ENCODE peak calls at places on chromosomes 3 and 15, in six cellular contexts. L, Q, A, K, M and R are unnamed samples.

GRCh38 chr3:111998661-111999641 is at the start of gene TAGLN3:
- DNase-seq in L (peak), Q (no peak), A (no peak), K (peak), M (no peak), R (peak)

GRCh38 chr3:171566803-171567422 is 106.7 kb upstream of the TNIK start:
- DNase-seq in L (peak), Q (peak), A (peak), K (peak), M (peak), R (peak)

GRCh38 chr3:72816843-72817485 is 31.3 kb downstream of the SHQ1 start:
- DNase-seq in L (no peak), Q (no peak), A (no peak), K (no peak), M (no peak), R (no peak)

GRCh38 chr3:117752984-117753717 is 1043.6 kb downstream of the TUSC7 start:
- DNase-seq in L (no peak), Q (no peak), A (peak), K (peak), M (peak), R (no peak)

GRCh38 chr15:34582461-34583357 is 742 bp downstream of the GOLGA8B start:
- DNase-seq in L (peak), Q (no peak), A (no peak), K (peak), M (peak), R (peak)

GRCh38 chr3:71393093-71393492 is 190.4 kb downstream of the FOXP1 start:
- DNase-seq in L (no peak), Q (no peak), A (no peak), K (no peak), M (no peak), R (peak)

GRCh38 chr15:89766357-89767311 is 9.5 kb upstream of the MESP2 start:
- DNase-seq in L (no peak), Q (no peak), A (no peak), K (no peak), M (no peak), R (no peak)

GRCh38 chr3:4360817-4361216 is 57.6 kb downstream of the SETMAR start:
- DNase-seq in L (no peak), Q (no peak), A (no peak), K (no peak), M (no peak), R (no peak)

GRCh38 chr3:149473314-149473990 is 1.0 kb upstream of the TM4SF4 start:
- DNase-seq in L (no peak), Q (peak), A (peak), K (peak), M (peak), R (no peak)

GRCh38 chr15:77276943-77277342 is 143.0 kb downstream of the PEAK1 start:
- DNase-seq in L (no peak), Q (no peak), A (no peak), K (no peak), M (no peak), R (no peak)

GRCh38 chr3:157066335-157067071 is 93.4 kb downstream of the CCNL1 start:
- DNase-seq in L (no peak), Q (no peak), A (no peak), K (no peak), M (no peak), R (no peak)

GRCh38 chr3:46662771-46663551 is 30.5 kb downstream of the ALS2CL start:
- DNase-seq in L (no peak), Q (no peak), A (no peak), K (peak), M (peak), R (no peak)

GRCh38 chr3:37816271-37816670 is 45.4 kb upstream of the CTDSPL start:
- DNase-seq in L (no peak), Q (no peak), A (peak), K (peak), M (peak), R (no peak)

GRCh38 chr3:140424211-140424610 is 253.7 kb upstream of the TRIM42 start:
- DNase-seq in L (no peak), Q (no peak), A (no peak), K (no peak), M (no peak), R (no peak)

GRCh38 chr15:91099616-91100560 is at the start of gene SV2B:
- DNase-seq in L (peak), Q (no peak), A (no peak), K (peak), M (peak), R (peak)

GRCh38 chr15:63528138-63528659 is 23.8 kb downstream of the USP3 start:
- DNase-seq in L (no peak), Q (no peak), A (no peak), K (no peak), M (no peak), R (no peak)

GRCh38 chr15:86634146-86634545 is 554.5 kb downstream of the AGBL1 start:
- DNase-seq in L (no peak), Q (no peak), A (no peak), K (no peak), M (no peak), R (no peak)

GRCh38 chr3:61954097-61954528 is 392.7 kb downstream of the PTPRG start:
- DNase-seq in L (no peak), Q (no peak), A (peak), K (peak), M (peak), R (no peak)

GRCh38 chr3:149949181-149949580 is 21.5 kb downstream of the PFN2 start:
- DNase-seq in L (no peak), Q (no peak), A (no peak), K (no peak), M (no peak), R (no peak)

GRCh38 chr3:159234306-159234705 is 432.5 kb downstream of the MFSD1 start:
- DNase-seq in L (no peak), Q (no peak), A (peak), K (peak), M (peak), R (no peak)

GRCh38 chr15:57761562-57761961 is 55.0 kb downstream of the POLR2M start:
- DNase-seq in L (no peak), Q (no peak), A (peak), K (no peak), M (no peak), R (no peak)

GRCh38 chr3:6222069-6222468 is 638.8 kb upstream of the GRM7 start:
- DNase-seq in L (no peak), Q (no peak), A (no peak), K (no peak), M (no peak), R (no peak)

GRCh38 chr15:82874267-82874666 is 64.8 kb downstream of the WHAMM start:
- DNase-seq in L (no peak), Q (no peak), A (no peak), K (no peak), M (no peak), R (no peak)

GRCh38 chr3:124121379-124122336 is 129.7 kb upstream of the ROPN1 start:
- DNase-seq in L (no peak), Q (no peak), A (no peak), K (no peak), M (no peak), R (no peak)

GRCh38 chr3:66279168-66279567 is 58.4 kb downstream of the SLC25A26 start:
- DNase-seq in L (no peak), Q (no peak), A (no peak), K (no peak), M (no peak), R (no peak)

GRCh38 chr15:92468987-92469386 is 75.3 kb downstream of the ST8SIA2 start:
- DNase-seq in L (no peak), Q (no peak), A (no peak), K (no peak), M (no peak), R (no peak)

GRCh38 chr15:55186331-55186730 is 10.4 kb downstream of the RSL24D1 start:
- DNase-seq in L (no peak), Q (no peak), A (no peak), K (no peak), M (no peak), R (no peak)

GRCh38 chr3:134485620-134486576 is at the start of the genes ANAPC13 and CEP63:
- DNase-seq in L (peak), Q (peak), A (peak), K (peak), M (peak), R (peak)

GRCh38 chr3:59542276-59542675 is 492.5 kb upstream of the CFAP20DC start:
- DNase-seq in L (no peak), Q (no peak), A (no peak), K (no peak), M (no peak), R (no peak)

GRCh38 chr15:36961956-36962355 is 138.4 kb downstream of the MEIS2 start:
- DNase-seq in L (no peak), Q (no peak), A (no peak), K (peak), M (no peak), R (no peak)

GRCh38 chr3:49703443-49703927 is 14.1 kb downstream of the RNF123 start:
- DNase-seq in L (peak), Q (peak), A (peak), K (peak), M (peak), R (peak)

GRCh38 chr3:112604536-112604935 is 36.4 kb downstream of the CCDC80 start:
- DNase-seq in L (no peak), Q (no peak), A (peak), K (peak), M (peak), R (no peak)

GRCh38 chr15:90591524-90591923 is 61.8 kb downstream of the CRTC3 start:
- DNase-seq in L (no peak), Q (no peak), A (no peak), K (no peak), M (no peak), R (no peak)

GRCh38 chr3:122577409-122578028 is at the start of gene PARP15:
- DNase-seq in L (no peak), Q (no peak), A (no peak), K (no peak), M (no peak), R (peak)

GRCh38 chr3:13349823-13350222 is 70.3 kb downstream of the NUP210 start:
- DNase-seq in L (no peak), Q (no peak), A (no peak), K (no peak), M (no peak), R (no peak)

GRCh38 chr3:46675843-46676567 is 17.5 kb downstream of the ALS2CL start:
- DNase-seq in L (no peak), Q (no peak), A (peak), K (no peak), M (no peak), R (no peak)

GRCh38 chr3:190319660-190320059 is 2.6 kb downstream of the CLDN1 start:
- DNase-seq in L (no peak), Q (no peak), A (no peak), K (peak), M (no peak), R (no peak)

GRCh38 chr3:17742837-17743659 is 617 bp upstream of the TBC1D5 start:
- DNase-seq in L (no peak), Q (peak), A (no peak), K (no peak), M (no peak), R (no peak)

GRCh38 chr3:17258823-17259436 is 374.2 kb downstream of the PLCL2 start:
- DNase-seq in L (peak), Q (peak), A (peak), K (peak), M (peak), R (peak)

DNA sequence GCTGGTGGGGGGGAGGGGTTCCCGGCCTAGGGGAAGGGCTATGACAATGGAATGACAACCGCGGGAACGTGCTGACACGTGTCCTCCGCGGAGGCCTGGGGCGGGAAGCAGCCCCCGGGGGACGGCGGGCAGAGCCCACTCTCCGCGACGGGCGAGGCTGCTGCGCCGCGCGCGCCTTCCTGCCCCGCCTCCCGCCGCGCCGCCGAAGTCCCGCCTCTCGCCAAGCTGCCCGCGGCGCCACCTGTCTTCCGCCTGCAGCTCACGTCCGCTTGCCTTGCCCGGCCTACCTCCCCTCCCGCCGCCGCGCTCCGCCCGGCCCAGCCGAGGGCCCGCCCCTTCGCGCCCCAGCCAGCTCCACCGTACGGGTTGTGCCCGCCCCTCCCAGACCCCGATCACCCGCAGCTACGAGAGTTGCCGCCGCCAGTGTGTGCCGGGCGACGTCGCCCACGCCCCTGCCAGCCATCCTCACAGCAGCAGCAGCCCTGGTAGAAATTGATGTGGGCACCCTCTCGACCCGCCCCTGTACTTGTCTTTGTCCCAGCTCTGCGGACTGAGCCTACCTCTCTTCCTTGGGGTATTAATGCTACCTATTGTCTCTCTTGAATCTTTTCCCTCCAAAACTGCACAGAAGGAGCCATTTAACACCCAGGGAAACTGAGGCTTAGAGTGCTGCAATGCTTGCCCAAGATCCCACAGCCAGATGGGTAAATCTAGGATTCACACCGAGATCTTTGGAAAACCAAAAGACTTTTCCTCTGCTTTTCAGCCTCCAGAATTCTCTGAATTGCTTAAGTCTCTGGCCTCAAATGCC is at the start of gene PARP16:
- DNase-seq in L (peak), Q (no peak), A (peak), K (peak), M (peak), R (peak)
- TF ChIP-seq CTCF in L (no peak), Q (peak), A (peak), K (peak), M (no peak), R (peak)

DNA sequence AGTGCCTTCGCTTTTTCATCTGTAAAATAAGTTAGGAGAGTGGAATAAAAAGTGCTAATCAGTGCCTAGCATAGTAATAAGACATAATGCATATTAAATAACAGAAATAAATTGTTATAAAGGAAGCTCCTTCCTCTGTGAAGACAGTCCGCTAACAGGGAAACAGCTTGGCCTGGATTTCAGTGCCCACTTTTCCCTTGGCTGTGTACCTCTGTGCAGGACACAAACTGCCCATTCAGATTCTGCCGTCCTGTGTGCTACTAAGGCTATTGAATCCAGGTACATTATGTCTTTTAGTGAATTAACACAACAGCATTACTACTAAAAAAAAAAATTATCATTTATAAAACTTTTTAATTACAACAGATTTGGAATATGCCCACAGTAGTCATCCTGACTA is 90.7 kb downstream of the TBL1XR1 start:
- DNase-seq in L (no peak), Q (no peak), A (no peak), K (no peak), M (no peak), R (no peak)
- TF ChIP-seq CTCF in L (no peak), Q (no peak), A (no peak), K (no peak), M (no peak), R (no peak)

GRCh38 chr3:25679642-25680302 is 15.1 kb upstream of the TOP2B start:
- DNase-seq in L (no peak), Q (no peak), A (no peak), K (no peak), M (no peak), R (no peak)

GRCh38 chr3:25687742-25688141 is 23.0 kb upstream of the TOP2B start:
- DNase-seq in L (no peak), Q (no peak), A (no peak), K (no peak), M (no peak), R (no peak)

GRCh38 chr3:25683410-25683809 is 18.7 kb upstream of the TOP2B start:
- DNase-seq in L (no peak), Q (no peak), A (no peak), K (no peak), M (no peak), R (no peak)

GRCh38 chr3:25686766-25687165 is 22.1 kb upstream of the TOP2B start:
- DNase-seq in L (no peak), Q (no peak), A (no peak), K (no peak), M (no peak), R (no peak)

DNA sequence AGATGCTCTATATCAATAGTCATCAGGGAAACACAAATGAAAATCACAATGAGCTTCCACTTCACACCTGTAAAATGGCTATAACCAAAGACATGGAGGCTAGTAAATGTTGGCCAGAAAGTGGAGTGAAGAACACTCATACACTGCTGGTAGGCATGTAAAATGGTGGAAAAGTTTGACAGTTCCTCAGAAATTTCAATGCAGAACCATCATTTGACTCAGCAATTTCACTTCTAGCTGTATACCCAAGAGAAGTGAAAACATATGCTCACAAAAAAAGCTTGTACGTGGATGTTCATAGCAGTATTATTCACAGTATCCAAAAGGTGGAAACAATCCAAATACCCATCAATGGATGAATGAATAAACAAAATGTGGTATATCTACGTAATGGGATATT is 19.2 kb upstream of the TOP2B start:
- DNase-seq in L (no peak), Q (no peak), A (no peak), K (no peak), M (no peak), R (no peak)
- TF ChIP-seq CTCF in L (no peak), Q (no peak), A (no peak), K (no peak), M (no peak), R (no peak)

GRCh38 chr15:38038659-38039442 is 104.4 kb downstream of the TMCO5A start:
- DNase-seq in L (no peak), Q (peak), A (peak), K (peak), M (peak), R (no peak)
- TF ChIP-seq CTCF in L (no peak), Q (no peak), A (no peak), K (no peak), M (no peak), R (no peak)

GRCh38 chr15:68630836-68631235 is 52.0 kb downstream of the CORO2B start:
- DNase-seq in L (no peak), Q (no peak), A (no peak), K (no peak), M (no peak), R (no peak)
- TF ChIP-seq CTCF in L (peak), Q (no peak), A (peak), K (peak), M (no peak), R (no peak)

GRCh38 chr3:126927846-126928245 is 55.1 kb upstream of the PLXNA1 start:
- DNase-seq in L (no peak), Q (no peak), A (peak), K (peak), M (peak), R (no peak)
- TF ChIP-seq CTCF in L (no peak), Q (no peak), A (peak), K (peak), M (no peak), R (no peak)

GRCh38 chr3:180600473-180600872 is 1.5 kb upstream of the TTC14 start:
- DNase-seq in L (no peak), Q (no peak), A (no peak), K (no peak), M (no peak), R (no peak)

GRCh38 chr3:180601688-180602666 is at the start of gene TTC14:
- DNase-seq in L (peak), Q (peak), A (peak), K (peak), M (peak), R (peak)
- TF ChIP-seq CTCF in L (no peak), Q (peak), A (peak), K (no peak), M (no peak), R (peak)

DNA sequence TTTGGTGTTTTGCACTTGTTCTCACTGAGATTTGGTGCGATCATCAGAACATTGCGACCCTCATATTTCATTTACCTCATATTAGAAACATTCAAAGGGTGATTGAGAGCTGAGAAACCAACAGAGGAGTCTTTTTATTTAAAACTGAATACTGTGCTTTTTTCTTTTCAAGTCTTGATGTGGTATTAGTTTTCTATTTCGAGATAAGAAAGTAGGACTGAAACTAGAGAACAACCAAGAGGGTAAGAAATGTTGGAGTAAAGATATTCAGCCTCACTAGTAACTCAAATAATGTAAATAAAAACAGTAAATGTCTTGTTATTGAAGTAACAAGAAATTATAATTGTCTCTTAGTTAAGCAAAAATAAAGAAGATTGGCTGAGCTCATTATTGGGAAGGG is 26.5 kb downstream of the EFHB start:
- DNase-seq in L (no peak), Q (no peak), A (no peak), K (no peak), M (no peak), R (no peak)
- TF ChIP-seq CTCF in L (no peak), Q (no peak), A (no peak), K (no peak), M (no peak), R (no peak)

DNA sequence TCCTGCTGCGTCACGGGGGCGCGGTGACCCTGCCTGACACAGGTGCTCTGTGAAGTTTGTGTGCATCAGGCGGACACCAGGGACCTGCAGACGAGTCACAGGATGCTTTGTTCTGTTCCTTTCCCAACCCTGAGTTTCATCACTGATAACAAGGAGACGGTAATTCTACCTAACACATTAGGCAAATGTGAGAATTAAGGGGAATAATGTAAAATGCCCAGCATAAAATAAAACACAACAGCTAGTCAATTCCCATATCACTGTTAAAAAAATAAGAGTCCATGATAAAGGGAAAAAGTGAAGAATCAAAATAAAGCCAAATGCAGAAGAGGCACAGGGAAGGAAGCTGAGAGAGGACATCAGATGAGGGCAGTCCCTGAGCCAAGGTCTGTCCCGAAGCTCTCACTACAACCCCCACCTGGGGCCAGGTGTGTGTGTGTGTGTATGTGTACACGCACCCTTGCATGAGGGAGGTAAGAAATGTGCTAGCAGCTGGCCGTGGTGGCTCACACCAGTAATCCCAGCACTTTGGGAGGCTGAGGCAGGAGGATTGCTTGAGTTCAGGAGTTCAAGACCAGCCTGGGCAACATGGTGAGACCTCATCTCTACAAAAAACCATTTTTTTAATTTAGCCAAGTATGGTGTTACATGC is 27.5 kb downstream of the PLA2G4D start:
- DNase-seq in L (no peak), Q (no peak), A (no peak), K (no peak), M (no peak), R (no peak)
- TF ChIP-seq CTCF in L (no peak), Q (no peak), A (peak), K (no peak), M (no peak), R (no peak)